ENCODE peak calls at places on chromosomes 7 and 10, in five cellular contexts. One of them, this sample, is unnamed.

GRCh38 chr10:3889961-3890522 is 105.0 kb upstream of the KLF6 start:
- DNase-seq in heart left ventricle: no peak
- DNase-seq in aorta: no peak
- DNase-seq in adipocyte: peak; percentile 68
- DNase-seq in colonic mucosa: no peak
- DNase-seq in this sample: peak; percentile 23

GRCh38 chr7:106216517-106217088 is 68.2 kb downstream of the NAMPT start:
- DNase-seq in heart left ventricle: peak; percentile 48
- DNase-seq in aorta: no peak
- DNase-seq in adipocyte: peak; percentile 94
- DNase-seq in colonic mucosa: peak; percentile 31
- DNase-seq in this sample: peak; percentile 72

GRCh38 chr7:154171422-154171821 is 119.2 kb downstream of the DPP6 start:
- DNase-seq in heart left ventricle: no peak
- DNase-seq in aorta: no peak
- DNase-seq in adipocyte: no peak
- DNase-seq in colonic mucosa: no peak
- DNase-seq in this sample: no peak

GRCh38 chr10:112290054-112290373 is 6.8 kb downstream of the TECTB start:
- DNase-seq in heart left ventricle: no peak
- DNase-seq in aorta: no peak
- DNase-seq in adipocyte: no peak
- DNase-seq in colonic mucosa: no peak
- DNase-seq in this sample: no peak

GRCh38 chr7:43884209-43884608 is 14.9 kb upstream of the MRPS24 start:
- DNase-seq in heart left ventricle: no peak
- DNase-seq in aorta: no peak
- DNase-seq in adipocyte: no peak
- DNase-seq in colonic mucosa: no peak
- DNase-seq in this sample: no peak

GRCh38 chr7:45070254-45070642 is 18.5 kb downstream of the NACAD start:
- DNase-seq in heart left ventricle: no peak
- DNase-seq in aorta: no peak
- DNase-seq in adipocyte: no peak
- DNase-seq in colonic mucosa: no peak
- DNase-seq in this sample: no peak

GRCh38 chr10:90289037-90289436 is 568.8 kb downstream of the HTR7 start:
- DNase-seq in heart left ventricle: no peak
- DNase-seq in aorta: no peak
- DNase-seq in adipocyte: no peak
- DNase-seq in colonic mucosa: no peak
- DNase-seq in this sample: no peak

GRCh38 chr10:70672165-70672992 is at the start of gene ADAMTS14:
- DNase-seq in heart left ventricle: peak; percentile 55
- DNase-seq in aorta: peak; percentile 81
- DNase-seq in adipocyte: peak; percentile 84
- DNase-seq in colonic mucosa: no peak
- DNase-seq in this sample: peak; percentile 85

GRCh38 chr7:148700693-148701092 is 2.0 kb downstream of the CUL1 start:
- DNase-seq in heart left ventricle: no peak
- DNase-seq in aorta: no peak
- DNase-seq in adipocyte: peak; percentile 72
- DNase-seq in colonic mucosa: peak; percentile 43
- DNase-seq in this sample: peak; percentile 45

DNA sequence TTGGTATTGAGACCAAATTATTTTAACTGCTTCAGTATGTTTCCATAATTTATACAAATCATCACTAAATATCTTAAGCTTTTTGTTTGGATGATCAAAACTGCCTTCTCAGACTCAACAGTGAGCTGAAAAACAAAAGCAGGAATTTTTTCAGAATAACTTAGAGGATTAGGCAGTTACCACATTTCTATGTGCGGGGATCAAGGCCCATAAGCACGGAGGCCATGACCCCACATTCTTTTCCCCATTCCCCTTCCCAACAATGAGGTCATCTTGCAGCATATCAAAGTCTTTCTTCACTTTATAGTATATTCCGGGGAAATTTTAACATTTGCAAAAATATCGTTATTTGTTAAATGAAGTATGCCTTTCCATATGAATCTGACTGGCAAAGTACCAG is 125.8 kb downstream of the ELMO1 start:
- DNase-seq in heart left ventricle: no peak
- DNase-seq in aorta: no peak
- DNase-seq in adipocyte: no peak
- DNase-seq in colonic mucosa: no peak
- DNase-seq in this sample: no peak
- H3K4me3 ChIP-seq in heart left ventricle: no peak overlapping the region
- H3K4me3 ChIP-seq in aorta: no peak overlapping the region
- H3K4me3 ChIP-seq in adipocyte: no peak overlapping the region
- H3K4me3 ChIP-seq in colonic mucosa: no peak overlapping the region
- H3K4me3 ChIP-seq in this sample: no peak overlapping the region

DNA sequence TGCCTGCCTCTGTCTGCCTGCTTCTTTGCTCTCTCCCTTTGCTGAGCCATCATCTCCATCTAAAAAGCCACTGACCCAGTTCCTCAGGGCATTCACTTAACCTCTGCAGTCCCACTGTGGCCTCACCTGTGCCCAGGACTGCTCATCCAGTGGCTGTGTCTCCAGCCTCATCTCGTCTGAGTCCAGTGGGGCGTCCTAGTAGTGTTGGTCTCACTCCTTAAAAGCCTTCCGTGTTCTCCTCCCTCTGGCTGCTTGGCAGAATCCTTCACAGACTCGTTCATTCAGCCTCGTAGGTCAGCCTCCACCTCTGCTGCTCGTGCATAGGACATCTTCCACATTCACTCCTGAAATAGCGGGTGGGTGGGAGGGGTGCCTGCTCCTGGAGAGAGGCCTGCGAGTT is 7.3 kb downstream of the RARRES2 start:
- DNase-seq in heart left ventricle: no peak
- DNase-seq in aorta: no peak
- DNase-seq in adipocyte: no peak
- DNase-seq in colonic mucosa: no peak
- DNase-seq in this sample: no peak
- H3K36me3 ChIP-seq in heart left ventricle: no peaks in the 10 kb centered on the region
- H3K36me3 ChIP-seq in aorta: no peaks in the 10 kb centered on the region
- H3K36me3 ChIP-seq in adipocyte: no peaks in the 10 kb centered on the region
- H3K36me3 ChIP-seq in colonic mucosa: no peaks in the 10 kb centered on the region
- H3K36me3 ChIP-seq in this sample: no peaks in the 10 kb centered on the region

GRCh38 chr7:122314284-122314683 is 9.7 kb upstream of the FEZF1 start:
- DNase-seq in heart left ventricle: no peak
- DNase-seq in aorta: no peak
- DNase-seq in adipocyte: no peak
- DNase-seq in colonic mucosa: no peak
- DNase-seq in this sample: no peak

GRCh38 chr7:122311719-122312118 is 7.2 kb upstream of the FEZF1 start:
- DNase-seq in heart left ventricle: no peak
- DNase-seq in aorta: no peak
- DNase-seq in adipocyte: no peak
- DNase-seq in colonic mucosa: no peak
- DNase-seq in this sample: no peak

GRCh38 chr7:122312789-122313188 is 8.2 kb upstream of the FEZF1 start:
- DNase-seq in heart left ventricle: no peak
- DNase-seq in aorta: no peak
- DNase-seq in adipocyte: no peak
- DNase-seq in colonic mucosa: no peak
- DNase-seq in this sample: no peak

GRCh38 chr7:122310119-122311021 is 5.8 kb upstream of the FEZF1 start:
- DNase-seq in heart left ventricle: no peak
- DNase-seq in aorta: no peak
- DNase-seq in adipocyte: peak; percentile 56
- DNase-seq in colonic mucosa: no peak
- DNase-seq in this sample: no peak

DNA sequence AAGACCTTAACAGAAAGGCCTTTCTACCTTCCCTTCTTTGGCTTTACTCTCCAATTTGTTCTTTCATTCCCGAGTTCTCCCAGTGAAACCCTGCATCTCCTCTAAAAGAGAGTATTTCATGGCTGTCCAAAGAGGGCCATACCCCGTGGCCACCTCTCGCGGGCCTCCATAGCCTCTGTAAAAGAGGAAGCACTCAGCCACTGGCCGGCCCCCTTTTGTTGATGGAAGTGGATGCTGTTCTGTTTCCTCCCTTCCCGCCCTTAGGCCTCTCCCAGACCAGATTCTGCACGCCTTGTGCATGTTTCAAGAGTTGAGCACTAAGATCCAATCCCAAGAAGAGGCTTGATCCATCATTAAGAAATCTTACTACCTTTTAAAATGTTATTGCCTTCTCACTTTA is 6.7 kb upstream of the FEZF1 start:
- DNase-seq in heart left ventricle: no peak
- DNase-seq in aorta: no peak
- DNase-seq in adipocyte: no peak
- DNase-seq in colonic mucosa: no peak
- DNase-seq in this sample: no peak
- H3K27me3 ChIP-seq in heart left ventricle: peaks cover 77% of the 10 kb centered on the region
- H3K27me3 ChIP-seq in aorta: peaks cover 4% of the 10 kb centered on the region
- H3K27me3 ChIP-seq in adipocyte: peaks cover 99% of the 10 kb centered on the region
- H3K27me3 ChIP-seq in colonic mucosa: peaks cover 99% of the 10 kb centered on the region
- H3K27me3 ChIP-seq in this sample: no peaks in the 10 kb centered on the region

GRCh38 chr7:100825760-100826545 is 1.4 kb downstream of the EPHB4 start:
- DNase-seq in heart left ventricle: no peak
- DNase-seq in aorta: no peak
- DNase-seq in adipocyte: peak; percentile 74
- DNase-seq in colonic mucosa: peak; percentile 45
- DNase-seq in this sample: no peak

GRCh38 chr7:100824499-100825214 is 2.7 kb downstream of the EPHB4 start:
- DNase-seq in heart left ventricle: no peak
- DNase-seq in aorta: no peak
- DNase-seq in adipocyte: peak; percentile 25
- DNase-seq in colonic mucosa: no peak
- DNase-seq in this sample: no peak

GRCh38 chr7:100825215-100825671 is 2.1 kb downstream of the EPHB4 start:
- DNase-seq in heart left ventricle: peak; percentile 71
- DNase-seq in aorta: no peak
- DNase-seq in adipocyte: peak; percentile 52
- DNase-seq in colonic mucosa: peak; percentile 51
- DNase-seq in this sample: no peak

GRCh38 chr7:100827330-100828226 is at the start of gene EPHB4:
- DNase-seq in heart left ventricle: peak; percentile 88
- DNase-seq in aorta: peak; percentile 84
- DNase-seq in adipocyte: peak; percentile 97
- DNase-seq in colonic mucosa: peak; percentile 93
- DNase-seq in this sample: peak; percentile 86

DNA sequence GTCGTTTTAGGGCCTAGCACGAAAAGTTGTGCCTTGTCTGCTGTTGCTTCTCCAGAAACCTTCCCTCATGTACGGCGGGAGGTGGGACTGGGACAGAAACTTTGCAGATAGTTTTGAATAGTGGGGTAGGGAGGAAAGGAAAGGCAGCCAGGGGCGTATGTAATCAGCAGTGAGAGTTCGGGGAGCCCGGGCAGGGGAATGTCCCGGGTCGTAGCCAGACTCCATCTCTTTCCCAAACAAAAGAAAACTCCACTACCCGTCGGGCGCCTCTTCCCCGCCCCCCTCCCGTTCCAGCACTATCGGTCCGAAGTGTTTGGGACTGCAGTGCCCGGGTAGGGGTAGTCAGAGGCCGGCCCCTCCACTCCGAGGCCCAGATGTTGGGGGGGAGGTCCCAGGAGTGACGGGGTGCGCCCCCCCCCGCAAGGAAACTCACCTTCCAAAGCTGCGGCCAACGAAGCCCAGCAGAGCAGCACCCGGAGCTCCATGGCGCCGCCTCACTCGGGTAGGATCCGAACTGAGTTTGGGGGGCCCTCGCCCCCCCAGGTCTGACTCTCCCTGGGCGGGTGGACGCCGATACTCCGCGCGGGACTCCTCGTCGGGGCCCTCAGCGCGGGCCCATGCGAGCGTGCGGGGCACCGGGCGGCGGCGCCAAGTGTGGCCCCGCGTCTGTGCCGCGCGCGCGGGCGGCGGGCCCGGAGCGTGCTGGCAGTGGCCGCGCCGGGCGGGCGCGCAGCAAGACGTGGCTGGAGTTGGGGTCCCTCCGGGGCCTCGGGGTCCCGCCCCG is 585 bp downstream of the EPHB4 start:
- DNase-seq in heart left ventricle: no peak
- DNase-seq in aorta: no peak
- DNase-seq in adipocyte: peak; percentile 53
- DNase-seq in colonic mucosa: no peak
- DNase-seq in this sample: no peak
- H3K4me3 ChIP-seq in heart left ventricle: peak overlapping the region; percentile 61
- H3K4me3 ChIP-seq in aorta: peak overlapping the region; percentile 53
- H3K4me3 ChIP-seq in adipocyte: peak overlapping the region; percentile 85
- H3K4me3 ChIP-seq in colonic mucosa: peak overlapping the region; percentile 58
- H3K4me3 ChIP-seq in this sample: peak overlapping the region; percentile 67

GRCh38 chr10:56472978-56473377 is 111.9 kb upstream of the ZWINT start:
- DNase-seq in heart left ventricle: no peak
- DNase-seq in aorta: no peak
- DNase-seq in adipocyte: no peak
- DNase-seq in colonic mucosa: no peak
- DNase-seq in this sample: no peak
- H3K36me3 ChIP-seq in heart left ventricle: no peaks in the 10 kb centered on the region
- H3K36me3 ChIP-seq in aorta: no peaks in the 10 kb centered on the region
- H3K36me3 ChIP-seq in adipocyte: no peaks in the 10 kb centered on the region
- H3K36me3 ChIP-seq in colonic mucosa: no peaks in the 10 kb centered on the region
- H3K36me3 ChIP-seq in this sample: no peaks in the 10 kb centered on the region

DNA sequence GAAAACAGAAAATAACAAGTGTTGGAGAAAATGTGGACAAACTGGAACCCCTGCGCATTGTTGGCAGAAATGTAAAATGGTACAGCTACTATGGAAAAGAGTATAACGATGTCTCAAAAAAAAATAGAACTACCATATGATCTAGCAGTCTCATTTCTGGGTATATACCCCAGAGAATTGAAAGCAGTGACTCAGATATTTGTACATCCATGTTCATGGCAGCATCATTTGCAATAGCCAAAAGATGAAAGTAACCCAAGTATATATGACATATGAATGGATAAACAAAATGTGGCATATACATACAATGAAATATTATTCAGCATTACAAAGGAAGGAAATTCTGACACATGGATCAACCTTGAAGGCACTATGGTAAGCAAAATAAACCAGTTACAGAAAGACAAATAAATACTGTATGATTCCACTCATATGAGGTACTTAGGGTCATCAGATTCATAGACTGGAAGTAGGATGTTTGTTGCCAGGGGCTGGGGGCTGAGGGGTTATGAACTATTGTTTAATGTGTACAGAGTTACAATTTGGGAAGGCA is 4.9 kb downstream of the NRCAM start:
- DNase-seq in heart left ventricle: no peak
- DNase-seq in aorta: no peak
- DNase-seq in adipocyte: no peak
- DNase-seq in colonic mucosa: no peak
- DNase-seq in this sample: no peak
- H3K27me3 ChIP-seq in heart left ventricle: peaks cover 7% of the 10 kb centered on the region
- H3K27me3 ChIP-seq in aorta: no peaks in the 10 kb centered on the region
- H3K27me3 ChIP-seq in adipocyte: no peaks in the 10 kb centered on the region
- H3K27me3 ChIP-seq in colonic mucosa: peaks cover 24% of the 10 kb centered on the region
- H3K27me3 ChIP-seq in this sample: peaks cover 2% of the 10 kb centered on the region

GRCh38 chr7:158816995-158817394 is 12.3 kb downstream of the ESYT2 start:
- DNase-seq in heart left ventricle: no peak
- DNase-seq in aorta: no peak
- DNase-seq in adipocyte: no peak
- DNase-seq in colonic mucosa: peak; percentile 76
- DNase-seq in this sample: no peak
- H3K4me3 ChIP-seq in heart left ventricle: no peak overlapping the region
- H3K4me3 ChIP-seq in aorta: no peak overlapping the region
- H3K4me3 ChIP-seq in adipocyte: peak overlapping the region; percentile 73
- H3K4me3 ChIP-seq in colonic mucosa: no peak overlapping the region
- H3K4me3 ChIP-seq in this sample: no peak overlapping the region